ENCODE peak calls at places on chromosome 15, in eight cellular contexts. R is pancreas, C is mucosa of descending colon, F is upper lobe of right lung, U is NB4, O is astrocyte of the spinal cord, P is left lung, T is GM10248. I is an unnamed sample.

GRCh38 chr15:64681424-64682024 is 93.9 kb downstream of the RBPMS2 start:
- DNase-seq in R (no peak), C (peak), F (no peak), U (peak), O (peak), P (no peak), T (peak), I (peak)

GRCh38 chr15:32687556-32687955 is 30.2 kb upstream of the GREM1 start:
- DNase-seq in R (no peak), C (no peak), F (no peak), U (no peak), O (peak), P (no peak), T (no peak), I (no peak)

GRCh38 chr15:51708013-51708412 is 26.7 kb downstream of the SCG3 start:
- DNase-seq in R (no peak), C (peak), F (no peak), U (no peak), O (no peak), P (no peak), T (no peak), I (no peak)

GRCh38 chr15:31248263-31248662 is 78.4 kb upstream of the KLF13 start:
- DNase-seq in R (no peak), C (no peak), F (peak), U (no peak), O (no peak), P (no peak), T (no peak), I (no peak)

GRCh38 chr15:89419370-89419984 is 76.9 kb downstream of the RHCG start:
- DNase-seq in R (peak), C (peak), F (no peak), U (peak), O (no peak), P (no peak), T (no peak), I (peak)

GRCh38 chr15:60871152-60871551 is 357.9 kb downstream of the RORA start:
- DNase-seq in R (no peak), C (no peak), F (no peak), U (no peak), O (no peak), P (no peak), T (no peak), I (no peak)

GRCh38 chr15:69060744-69061143 is 46.2 kb downstream of the NOX5 start:
- DNase-seq in R (no peak), C (no peak), F (no peak), U (no peak), O (no peak), P (no peak), T (peak), I (no peak)

GRCh38 chr15:25909325-25909724 is 46.2 kb upstream of the ATP10A start:
- DNase-seq in R (no peak), C (no peak), F (no peak), U (no peak), O (no peak), P (peak), T (no peak), I (no peak)

GRCh38 chr15:29821416-29822099 is 710 bp downstream of the TJP1 start:
- DNase-seq in R (peak), C (peak), F (peak), U (no peak), O (peak), P (peak), T (peak), I (peak)

GRCh38 chr15:82312611-82313349 is 36.5 kb downstream of the GOLGA6L10 start:
- DNase-seq in R (no peak), C (no peak), F (peak), U (no peak), O (no peak), P (no peak), T (no peak), I (no peak)

GRCh38 chr15:86653344-86654192 is 573.9 kb downstream of the AGBL1 start:
- DNase-seq in R (no peak), C (no peak), F (no peak), U (no peak), O (no peak), P (no peak), T (no peak), I (no peak)

GRCh38 chr15:101394056-101394630 is 95.4 kb downstream of the PCSK6 start:
- DNase-seq in R (no peak), C (no peak), F (no peak), U (no peak), O (no peak), P (peak), T (no peak), I (no peak)

GRCh38 chr15:29263289-29263688 is 6.3 kb downstream of the NSMCE3 start:
- DNase-seq in R (no peak), C (no peak), F (no peak), U (no peak), O (no peak), P (no peak), T (no peak), I (no peak)

GRCh38 chr15:70633394-70633793 is 130.0 kb downstream of the UACA start:
- DNase-seq in R (no peak), C (no peak), F (no peak), U (peak), O (no peak), P (no peak), T (no peak), I (no peak)

GRCh38 chr15:70632981-70633380 is 130.4 kb downstream of the UACA start:
- DNase-seq in R (no peak), C (no peak), F (no peak), U (peak), O (no peak), P (no peak), T (no peak), I (no peak)

GRCh38 chr15:70632079-70632850 is 131.1 kb downstream of the UACA start:
- DNase-seq in R (no peak), C (no peak), F (no peak), U (peak), O (no peak), P (no peak), T (no peak), I (no peak)

GRCh38 chr15:70635895-70636294 is 127.5 kb downstream of the UACA start:
- DNase-seq in R (no peak), C (no peak), F (no peak), U (no peak), O (no peak), P (no peak), T (no peak), I (no peak)

GRCh38 chr15:70636540-70637165 is 126.7 kb downstream of the UACA start:
- DNase-seq in R (no peak), C (no peak), F (no peak), U (peak), O (peak), P (no peak), T (no peak), I (peak)
- TF ChIP-seq CTCF in R (no peak), C (no peak), F (no peak), U (peak), O (peak), P (no peak), T (peak), I (no peak)

GRCh38 chr15:44713006-44713966 is 2.0 kb downstream of the B2M start:
- DNase-seq in R (no peak), C (no peak), F (no peak), U (peak), O (peak), P (no peak), T (no peak), I (no peak)
- TF ChIP-seq CTCF in R (no peak), C (no peak), F (peak), U (peak), O (peak), P (no peak), T (peak), I (no peak)

GRCh38 chr15:67416891-67417290 is 104.0 kb upstream of the C15orf61 start:
- DNase-seq in R (no peak), C (no peak), F (no peak), U (no peak), O (no peak), P (no peak), T (no peak), I (no peak)
- TF ChIP-seq CTCF in R (no peak), C (no peak), F (no peak), U (no peak), O (no peak), P (no peak), T (no peak), I (no peak)

GRCh38 chr15:80526556-80527340 is 122.6 kb downstream of the ARNT2 start:
- DNase-seq in R (no peak), C (no peak), F (no peak), U (no peak), O (peak), P (no peak), T (no peak), I (no peak)
- TF ChIP-seq CTCF in R (no peak), C (no peak), F (no peak), U (no peak), O (no peak), P (no peak), T (no peak), I (no peak)

DNA sequence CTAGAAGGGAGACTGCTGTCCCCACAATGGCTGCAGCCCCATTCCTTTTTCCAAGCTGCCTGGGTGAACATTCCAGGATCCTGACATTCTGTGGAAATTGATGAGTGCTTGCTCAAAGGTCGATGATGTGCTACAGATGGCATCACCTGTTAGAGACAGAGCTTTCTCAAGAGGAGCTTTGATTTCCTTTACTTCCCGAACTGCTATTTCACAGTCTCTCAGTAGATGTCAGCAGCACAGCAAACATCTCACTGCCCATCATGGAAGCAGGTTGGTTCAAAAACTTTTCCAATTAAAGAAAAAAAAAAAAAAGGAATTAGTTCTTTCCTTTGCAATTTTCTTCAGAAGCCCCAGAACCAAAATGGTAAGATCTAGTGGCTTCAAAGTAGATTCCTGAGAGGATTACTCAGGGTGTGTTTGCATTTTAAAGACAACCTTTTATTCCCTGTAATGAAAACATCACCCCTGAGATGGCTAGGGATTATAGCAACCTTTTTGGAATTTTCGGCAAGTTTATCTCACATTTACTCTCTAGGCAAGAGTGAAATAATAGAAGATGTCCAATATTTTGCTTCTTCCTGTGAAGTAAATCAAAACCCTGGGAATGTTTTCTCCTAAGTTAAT is 44.8 kb downstream of the POLR2M start:
- DNase-seq in R (no peak), C (peak), F (no peak), U (peak), O (peak), P (no peak), T (peak), I (peak)
- TF ChIP-seq CTCF in R (peak), C (no peak), F (peak), U (peak), O (peak), P (peak), T (peak), I (peak)

GRCh38 chr15:77617507-77618285 is 15.0 kb downstream of the LINGO1 start:
- DNase-seq in R (no peak), C (peak), F (no peak), U (peak), O (no peak), P (peak), T (no peak), I (peak)
- TF ChIP-seq CTCF in R (no peak), C (peak), F (peak), U (peak), O (peak), P (no peak), T (peak), I (peak)

DNA sequence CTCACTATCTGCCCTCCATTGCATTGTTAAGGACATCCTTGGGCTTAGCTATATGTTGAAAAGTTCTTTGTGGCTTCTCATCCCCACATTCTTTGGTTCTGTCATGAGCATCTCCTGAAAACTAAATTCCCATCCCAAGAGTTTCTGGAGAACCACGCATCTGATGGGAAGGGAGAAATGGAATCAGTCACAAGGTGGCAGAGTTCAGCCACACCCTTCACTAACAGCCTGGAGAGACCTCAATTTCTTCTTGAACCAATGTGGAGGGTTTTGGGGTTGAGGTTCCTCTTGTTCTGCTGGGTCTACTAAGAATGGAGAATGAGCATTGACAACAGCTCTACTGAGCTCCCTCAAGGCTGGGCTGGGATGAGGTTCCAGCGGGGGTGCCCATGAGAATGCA is 15.6 kb upstream of the MAGEL2 start:
- DNase-seq in R (no peak), C (no peak), F (no peak), U (no peak), O (no peak), P (no peak), T (no peak), I (no peak)
- TF ChIP-seq CTCF in R (no peak), C (no peak), F (no peak), U (no peak), O (no peak), P (no peak), T (no peak), I (no peak)

DNA sequence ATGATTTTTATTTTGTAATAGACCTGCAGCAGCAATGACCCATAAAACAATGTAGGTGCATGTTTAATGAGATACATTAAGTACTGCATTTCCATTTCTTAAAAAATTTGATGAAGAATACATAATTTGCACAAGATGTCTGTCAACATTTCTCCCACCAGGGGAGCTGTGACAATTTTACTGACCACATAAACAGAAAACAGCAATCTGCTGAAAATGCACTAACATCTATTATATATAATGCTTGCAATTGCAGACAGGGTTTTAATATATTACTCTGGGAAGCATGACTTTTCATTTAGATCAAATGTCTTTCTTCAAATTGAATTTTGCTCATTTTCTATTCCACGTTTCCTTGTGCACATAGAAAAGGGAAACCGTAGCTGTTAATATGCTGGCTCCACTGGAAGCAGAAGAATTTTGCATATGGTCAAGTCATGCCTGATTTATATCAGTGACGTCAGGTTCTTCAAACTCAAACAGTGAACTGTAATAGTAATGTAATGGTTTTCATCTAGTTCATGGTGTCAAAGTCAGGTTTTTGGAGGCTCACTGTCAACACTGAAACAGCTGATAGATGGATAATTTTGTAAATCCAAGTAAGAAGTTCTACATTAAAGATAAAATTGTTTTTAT is 79.8 kb upstream of the IGF1R start:
- DNase-seq in R (no peak), C (no peak), F (no peak), U (no peak), O (no peak), P (no peak), T (no peak), I (no peak)
- TF ChIP-seq CTCF in R (peak), C (no peak), F (peak), U (no peak), O (no peak), P (no peak), T (no peak), I (peak)

I was measured in Calu3.